ENCODE peak calls at places on chromosomes 12 and 14, in four cellular contexts. One of them, this sample, is unnamed.

GRCh38 chr14:71714225-71714624 is 218.0 kb upstream of the RGS6 start:
- DNase-seq in ovary: no peak
- DNase-seq in CD4-positive, alpha-beta T cell: no peak
- DNase-seq in GM20000: no peak
- DNase-seq in this sample: no peak

GRCh38 chr14:62914025-62914424 is 131.2 kb downstream of the KCNH5 start:
- DNase-seq in GM20000: no peak
- DNase-seq in CD4-positive, alpha-beta T cell: no peak
- DNase-seq in ovary: no peak
- DNase-seq in this sample: no peak

GRCh38 chr12:124548854-124549378 is 18.5 kb downstream of the NCOR2 start:
- DNase-seq in ovary: peak; percentile 56
- DNase-seq in GM20000: no peak
- DNase-seq in CD4-positive, alpha-beta T cell: no peak
- DNase-seq in this sample: peak; percentile 94

GRCh38 chr12:58066296-58066695 is 124.9 kb downstream of the ATP23 start:
- DNase-seq in CD4-positive, alpha-beta T cell: no peak
- DNase-seq in ovary: no peak
- DNase-seq in GM20000: no peak
- DNase-seq in this sample: no peak

GRCh38 chr14:86091811-86092210 is 561.9 kb downstream of the FLRT2 start:
- DNase-seq in ovary: no peak
- DNase-seq in GM20000: no peak
- DNase-seq in CD4-positive, alpha-beta T cell: no peak
- DNase-seq in this sample: no peak

GRCh38 chr12:58105225-58106119 is 164.1 kb downstream of the ATP23 start:
- DNase-seq in GM20000: no peak
- DNase-seq in ovary: no peak
- DNase-seq in CD4-positive, alpha-beta T cell: no peak
- DNase-seq in this sample: no peak

GRCh38 chr12:94980577-94980976 is 22.9 kb downstream of the NDUFA12 start:
- DNase-seq in ovary: no peak
- DNase-seq in GM20000: no peak
- DNase-seq in CD4-positive, alpha-beta T cell: no peak
- DNase-seq in this sample: no peak

GRCh38 chr12:104578453-104578852 is 121.7 kb downstream of the CHST11 start:
- DNase-seq in GM20000: no peak
- DNase-seq in ovary: no peak
- DNase-seq in CD4-positive, alpha-beta T cell: no peak
- DNase-seq in this sample: no peak

GRCh38 chr14:62081956-62082355 is 319.7 kb downstream of the SNAPC1 start:
- DNase-seq in CD4-positive, alpha-beta T cell: no peak
- DNase-seq in ovary: no peak
- DNase-seq in GM20000: no peak
- DNase-seq in this sample: no peak